ENCODE peak calls at places on chromosome X, in six cellular contexts. D, Q, M, B, H and R are unnamed samples.
A peak's percentile ranks its signal among the peaks of the same experiment; 100 is the strongest.

GRCh38 chrX:150664290-150664689 is 28.9 kb upstream of the MTMR1 start:
- DNase-seq in D (no peak), Q (no peak), H (no peak), M (no peak), B (no peak), R (no peak)

GRCh38 chrX:136204571-136204970 is 46.6 kb downstream of the MAP7D3 start:
- DNase-seq in H (no peak), Q (no peak), M (no peak), D (no peak), B (no peak), R (no peak)

GRCh38 chrX:17527135-17527701 is 152.2 kb downstream of the NHS start:
- DNase-seq in Q (no peak), H (no peak), M (no peak), B (no peak), D (no peak), R (no peak)

GRCh38 chrX:74536142-74537010 is 78.0 kb downstream of the RLIM start:
- DNase-seq in M (no peak), H (no peak), Q (peak; percentile 22), B (peak; percentile 71), D (no peak), R (peak; percentile 36)

GRCh38 chrX:56219702-56220101 is 12.5 kb upstream of the KLF8 start:
- DNase-seq in H (peak; percentile 0), D (peak; percentile 12), Q (no peak), B (no peak), M (no peak), R (no peak)

GRCh38 chrX:138711399-138712347 is at the start of gene FGF13:
- DNase-seq in B (peak; percentile 60), H (peak; percentile 0), D (no peak), M (no peak), Q (no peak), R (peak; percentile 27)

GRCh38 chrX:45830343-45830742 is 629.7 kb upstream of the DIPK2B start:
- DNase-seq in H (no peak), Q (no peak), M (no peak), B (no peak), D (no peak), R (no peak)

GRCh38 chrX:13283968-13284914 is 35.6 kb downstream of the ATXN3L start:
- DNase-seq in M (no peak), D (no peak), B (no peak), Q (no peak), H (no peak), R (peak; percentile 65)

GRCh38 chrX:147476008-147476407 is 435.7 kb upstream of the FMR1 start:
- DNase-seq in D (no peak), Q (no peak), M (no peak), H (peak; percentile 4), B (no peak), R (peak; percentile 3)

GRCh38 chrX:16465081-16465876 is 184.7 kb upstream of the S100G start:
- DNase-seq in Q (no peak), B (no peak), M (no peak), D (no peak), H (no peak), R (no peak)

GRCh38 chrX:1336331-1337143 is at the start of gene IL3RA:
- DNase-seq in H (no peak), M (peak; percentile 52), Q (no peak), B (no peak), D (no peak), R (no peak)

GRCh38 chrX:97328853-97329252 is 445.1 kb downstream of the RPA4 start:
- DNase-seq in M (no peak), B (no peak), D (no peak), Q (no peak), H (no peak), R (no peak)

GRCh38 chrX:108186811-108187210 is 95.2 kb downstream of the ATG4A start:
- DNase-seq in B (no peak), Q (no peak), M (no peak), D (peak; percentile 46), H (peak; percentile 36), R (no peak)

GRCh38 chrX:125681507-125681906 is 361.8 kb downstream of the TEX13C start:
- DNase-seq in Q (no peak), B (no peak), H (no peak), M (no peak), D (no peak), R (no peak)

GRCh38 chrX:103309860-103310591 is 764 bp downstream of the BEX2 start:
- DNase-seq in B (no peak), Q (no peak), H (no peak), M (no peak), D (no peak), R (no peak)

GRCh38 chrX:63889001-63889400 is 104.0 kb upstream of the ARHGEF9 start:
- DNase-seq in Q (no peak), B (no peak), D (no peak), M (no peak), H (no peak), R (no peak)

GRCh38 chrX:17744896-17745523 is 7.7 kb downstream of the SCML1 start:
- DNase-seq in H (peak; percentile 81), M (no peak), B (no peak), Q (no peak), D (no peak), R (no peak)

GRCh38 chrX:9923357-9923756 is 43.8 kb upstream of the CLDN34 start:
- DNase-seq in B (no peak), D (no peak), H (no peak), M (no peak), Q (no peak), R (no peak)

GRCh38 chrX:45266456-45266855 is 65.8 kb upstream of the DIPK2B start:
- DNase-seq in H (no peak), Q (no peak), M (no peak), B (no peak), D (no peak), R (no peak)

GRCh38 chrX:100819837-100820666 is at the start of gene CSTF2:
- DNase-seq in H (peak; percentile 71), D (peak; percentile 65), M (peak; percentile 50), Q (peak; percentile 88), B (peak; percentile 67), R (peak; percentile 82)

GRCh38 chrX:150897371-150898319 is 823 bp downstream of the CD99L2 start:
- DNase-seq in B (peak; percentile 51), D (no peak), Q (no peak), H (no peak), M (no peak), R (no peak)

GRCh38 chrX:25968920-25969319 is 169.2 kb upstream of the MAGEB18 start:
- DNase-seq in H (peak; percentile 0), M (no peak), Q (peak; percentile 4), B (peak; percentile 78), D (no peak), R (peak; percentile 64)

GRCh38 chrX:68676340-68676739 is 28.9 kb downstream of the STARD8 start:
- DNase-seq in Q (no peak), D (no peak), B (no peak), H (no peak), M (no peak), R (no peak)

GRCh38 chrX:49876750-49877149 is 2.5 kb upstream of the USP27X start:
- DNase-seq in Q (peak; percentile 38), B (no peak), D (peak; percentile 12), H (peak; percentile 55), M (no peak), R (no peak)

GRCh38 chrX:3317191-3317718 is 29.2 kb downstream of the MXRA5 start:
- DNase-seq in B (no peak), M (no peak), H (no peak), D (no peak), Q (no peak), R (no peak)

GRCh38 chrX:20414781-20415445 is 148.2 kb upstream of the RPS6KA3 start:
- DNase-seq in M (no peak), Q (no peak), H (no peak), D (no peak), B (no peak), R (no peak)

GRCh38 chrX:37553476-37553875 is 18.0 kb upstream of the LANCL3 start:
- DNase-seq in H (no peak), D (no peak), B (no peak), Q (no peak), M (no peak), R (no peak)

GRCh38 chrX:68710870-68711576 is 63.6 kb downstream of the STARD8 start:
- DNase-seq in H (peak; percentile 40), D (peak; percentile 32), B (peak; percentile 56), M (no peak), Q (peak; percentile 55), R (peak; percentile 62)

DNA sequence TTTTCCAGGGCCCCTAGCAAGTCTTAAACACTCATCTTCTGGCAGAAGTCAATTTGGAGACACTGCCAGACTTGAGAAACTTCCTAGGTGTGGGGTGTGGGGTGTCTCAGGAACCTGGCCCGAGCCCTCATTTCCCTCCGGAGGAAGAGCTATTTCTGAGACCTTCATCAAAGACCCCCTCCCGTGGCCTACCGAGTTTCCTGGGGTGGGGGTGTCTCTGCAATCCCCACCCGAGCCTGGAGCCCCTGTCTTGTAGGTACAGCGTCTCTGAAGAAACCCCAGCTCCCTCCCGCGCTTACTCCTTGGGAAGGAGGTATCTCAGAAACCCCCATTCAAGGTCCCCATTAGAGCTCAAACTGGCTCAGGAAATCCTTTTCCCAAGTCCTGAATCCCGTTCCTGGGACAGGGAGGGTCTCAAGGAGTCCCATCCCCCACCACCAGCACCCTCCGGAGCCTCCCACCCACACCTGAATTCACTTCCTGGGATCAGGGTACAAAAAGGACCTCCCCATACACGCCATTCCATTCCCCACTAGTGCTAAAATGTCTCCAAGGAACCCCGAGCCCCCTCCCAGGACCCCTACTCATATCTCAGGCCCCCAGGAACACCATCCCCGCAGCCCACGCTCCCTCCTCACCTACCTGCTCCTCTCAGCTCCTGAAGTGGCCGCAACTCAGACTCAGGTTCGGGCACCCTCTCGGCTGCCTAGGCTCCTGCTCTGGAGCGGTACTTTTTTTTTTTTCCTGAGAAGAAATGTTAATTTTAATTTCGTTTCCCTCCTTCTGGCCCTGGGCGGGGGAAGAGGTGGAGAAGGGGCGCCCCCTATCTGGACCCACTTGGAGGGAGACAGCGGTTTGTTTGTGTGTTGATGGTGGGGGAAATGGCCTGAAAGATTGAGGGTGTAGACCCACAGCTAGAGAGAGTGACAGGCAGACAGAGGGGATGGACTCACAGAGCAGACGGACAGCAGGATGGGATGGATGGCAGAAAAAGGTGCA is 1.1 kb downstream of the SLC38A5 start:
- DNase-seq in D (no peak), M (no peak), H (no peak), Q (peak; percentile 71), B (peak; percentile 61), R (no peak)
- TF ChIP-seq ZNF274 in D (no peak), M (no peak), H (no peak), Q (no peak), B (no peak), R (no peak)

GRCh38 chrX:71283409-71284143 is at the start of gene NONO:
- DNase-seq in M (peak; percentile 90), D (peak; percentile 98), B (peak; percentile 70), Q (peak; percentile 97), H (peak; percentile 97), R (peak; percentile 99)

GRCh38 chrX:71285929-71286328 is 2.5 kb downstream of the NONO start:
- DNase-seq in Q (no peak), B (no peak), M (no peak), H (no peak), D (no peak), R (no peak)

GRCh38 chrX:71282514-71283408 is 674 bp upstream of the NONO start:
- DNase-seq in H (peak; percentile 29), D (peak; percentile 4), M (no peak), B (peak; percentile 64), Q (peak; percentile 37), R (no peak)
- TF ChIP-seq ZNF274 in H (no peak), D (no peak), M (no peak), B (no peak), Q (no peak), R (no peak)

GRCh38 chrX:54978448-54978847 is 15.5 kb downstream of the PFKFB1 start:
- DNase-seq in M (no peak), H (peak; percentile 61), B (no peak), D (no peak), Q (no peak), R (no peak)
- TF ChIP-seq ZNF274 in M (no peak), H (no peak), B (no peak), D (no peak), Q (no peak), R (no peak)

GRCh38 chrX:31508338-31508737 is 436.5 kb upstream of the FTHL17 start:
- DNase-seq in H (peak; percentile 8), M (no peak), B (no peak), D (no peak), Q (no peak), R (no peak)
- TF ChIP-seq ZNF274 in H (no peak), M (no peak), B (no peak), D (no peak), Q (no peak), R (no peak)